ENCODE peak calls at places on chromosomes 16 and 17, in five cellular contexts. One of them, this sample, is unnamed.

GRCh38 chr17:69516225-69516624 is 101.7 kb downstream of the MAP2K6 start:
- DNase-seq in omental fat pad: no peak
- DNase-seq in RCC 7860: no peak
- DNase-seq in T-helper 17 cell: no peak
- DNase-seq in thoracic aorta: no peak
- DNase-seq in this sample: no peak

GRCh38 chr16:81445143-81445922 is 725 bp downstream of the CMIP start:
- DNase-seq in omental fat pad: no peak
- DNase-seq in RCC 7860: peak
- DNase-seq in T-helper 17 cell: peak
- DNase-seq in thoracic aorta: no peak
- DNase-seq in this sample: peak

GRCh38 chr16:49697631-49698030 is 158.3 kb downstream of the ZNF423 start:
- DNase-seq in omental fat pad: no peak
- DNase-seq in RCC 7860: no peak
- DNase-seq in T-helper 17 cell: no peak
- DNase-seq in thoracic aorta: no peak
- DNase-seq in this sample: no peak

GRCh38 chr17:80785477-80786178 is 206.0 kb upstream of the CHMP6 start:
- DNase-seq in omental fat pad: no peak
- DNase-seq in RCC 7860: no peak
- DNase-seq in T-helper 17 cell: no peak
- DNase-seq in thoracic aorta: no peak
- DNase-seq in this sample: no peak

GRCh38 chr16:75246504-75247205 is 4.8 kb downstream of the BCAR1 start:
- DNase-seq in omental fat pad: no peak
- DNase-seq in RCC 7860: no peak
- DNase-seq in T-helper 17 cell: no peak
- DNase-seq in thoracic aorta: no peak
- DNase-seq in this sample: no peak

GRCh38 chr17:52938623-52939230 is 780.2 kb upstream of the CA10 start:
- DNase-seq in omental fat pad: no peak
- DNase-seq in RCC 7860: no peak
- DNase-seq in T-helper 17 cell: no peak
- DNase-seq in thoracic aorta: no peak
- DNase-seq in this sample: no peak

GRCh38 chr16:57736419-57737281 is 1.1 kb downstream of the KATNB1 start:
- DNase-seq in omental fat pad: no peak
- DNase-seq in RCC 7860: peak
- DNase-seq in T-helper 17 cell: no peak
- DNase-seq in thoracic aorta: no peak
- DNase-seq in this sample: no peak

GRCh38 chr16:10616744-10617640 is 36.6 kb upstream of the EMP2 start:
- DNase-seq in omental fat pad: no peak
- DNase-seq in RCC 7860: no peak
- DNase-seq in T-helper 17 cell: no peak
- DNase-seq in thoracic aorta: no peak
- DNase-seq in this sample: no peak

GRCh38 chr17:28744104-28744801 is 442 bp downstream of the TRAF4 start:
- DNase-seq in omental fat pad: peak
- DNase-seq in RCC 7860: peak
- DNase-seq in T-helper 17 cell: peak
- DNase-seq in thoracic aorta: no peak
- DNase-seq in this sample: no peak

GRCh38 chr17:75288784-75289121 is 480 bp downstream of the SLC25A19 start:
- DNase-seq in omental fat pad: no peak
- DNase-seq in RCC 7860: peak
- DNase-seq in T-helper 17 cell: peak
- DNase-seq in thoracic aorta: no peak
- DNase-seq in this sample: peak

GRCh38 chr16:84454611-84455010 is 49.8 kb downstream of the MEAK7 start:
- DNase-seq in omental fat pad: no peak
- DNase-seq in RCC 7860: no peak
- DNase-seq in T-helper 17 cell: no peak
- DNase-seq in thoracic aorta: no peak
- DNase-seq in this sample: no peak

GRCh38 chr17:64118452-64118979 is 11.4 kb downstream of the ERN1 start:
- DNase-seq in omental fat pad: no peak
- DNase-seq in RCC 7860: no peak
- DNase-seq in T-helper 17 cell: no peak
- DNase-seq in thoracic aorta: peak
- DNase-seq in this sample: no peak

GRCh38 chr17:79625706-79626105 is 14.9 kb upstream of the RBFOX3 start:
- DNase-seq in omental fat pad: no peak
- DNase-seq in RCC 7860: no peak
- DNase-seq in T-helper 17 cell: no peak
- DNase-seq in thoracic aorta: no peak
- DNase-seq in this sample: no peak

GRCh38 chr16:30786115-30786935 is 680 bp downstream of the ZNF629 start:
- DNase-seq in omental fat pad: no peak
- DNase-seq in RCC 7860: peak
- DNase-seq in T-helper 17 cell: no peak
- DNase-seq in thoracic aorta: no peak
- DNase-seq in this sample: no peak